ENCODE peak calls at places on chromosomes 3 and 15, in six cellular contexts. M is CD8-positive, alpha-beta T cell; P is ascending aorta; Y is foreskin fibroblast; O is transverse colon; N is suprapubic skin. E is an unnamed sample.

GRCh38 chr15:64356443-64357040 is 569 bp upstream of the CSNK1G1 start:
- DNase-seq in P (no peak), Y (peak; percentile 71), N (no peak), M (no peak), O (no peak), E (peak; percentile 65)

GRCh38 chr3:40975711-40976121 is 223.6 kb upstream of the CTNNB1 start:
- DNase-seq in Y (no peak), M (no peak), O (no peak), N (no peak), P (no peak), E (no peak)

GRCh38 chr3:141955163-141955562 is 78.7 kb downstream of the ATP1B3 start:
- DNase-seq in N (peak; percentile 41), M (no peak), Y (peak; percentile 45), P (no peak), O (no peak), E (no peak)

GRCh38 chr15:82856397-82857170 is 47.2 kb downstream of the WHAMM start:
- DNase-seq in Y (no peak), O (no peak), M (no peak), N (no peak), P (no peak), E (no peak)

GRCh38 chr15:55222588-55222987 is 25.8 kb upstream of the RSL24D1 start:
- DNase-seq in Y (no peak), N (no peak), P (no peak), O (no peak), M (no peak), E (no peak)

GRCh38 chr15:42728562-42728961 is 8.4 kb downstream of the CDAN1 start:
- DNase-seq in P (no peak), O (no peak), Y (no peak), N (no peak), M (no peak), E (no peak)

GRCh38 chr3:193744822-193745684 is 152.0 kb downstream of the OPA1 start:
- DNase-seq in N (no peak), O (no peak), M (no peak), P (no peak), Y (peak; percentile 3), E (no peak)

GRCh38 chr15:55530861-55531313 is 22.9 kb upstream of the DNAAF4 start:
- DNase-seq in N (no peak), P (no peak), Y (peak; percentile 12), M (no peak), O (no peak), E (no peak)

GRCh38 chr3:13656584-13657301 is 107.8 kb downstream of the FBLN2 start:
- DNase-seq in N (no peak), P (no peak), Y (no peak), O (no peak), M (no peak), E (no peak)

GRCh38 chr3:140185375-140185774 is 250.4 kb downstream of the CLSTN2 start:
- DNase-seq in M (no peak), N (no peak), P (no peak), O (no peak), Y (no peak), E (no peak)

GRCh38 chr3:120481056-120481455 is 30.3 kb upstream of the FSTL1 start:
- DNase-seq in P (no peak), Y (no peak), N (no peak), M (no peak), O (no peak), E (no peak)

GRCh38 chr3:196966526-196967401 is 1.9 kb downstream of the PIGZ start:
- DNase-seq in N (no peak), Y (no peak), P (no peak), O (no peak), M (no peak), E (no peak)

GRCh38 chr3:134054231-134054630 is 24.5 kb upstream of the SLCO2A1 start:
- DNase-seq in O (no peak), Y (no peak), P (no peak), N (no peak), M (no peak), E (no peak)

GRCh38 chr3:124168271-124168670 is 176.3 kb upstream of the ROPN1 start:
- DNase-seq in P (no peak), O (no peak), N (no peak), M (no peak), Y (no peak), E (no peak)

GRCh38 chr3:30555968-30556367 is 50.4 kb upstream of the TGFBR2 start:
- DNase-seq in N (no peak), M (no peak), O (no peak), P (no peak), Y (no peak), E (no peak)

GRCh38 chr3:142502187-142502985 is 54.5 kb upstream of the XRN1 start:
- DNase-seq in Y (no peak), M (no peak), N (no peak), P (no peak), O (no peak), E (no peak)

GRCh38 chr15:57003418-57003817 is 85.0 kb downstream of the TCF12 start:
- DNase-seq in M (no peak), P (no peak), N (no peak), Y (peak; percentile 68), O (no peak), E (peak; percentile 37)

GRCh38 chr15:67446449-67446848 is 74.5 kb upstream of the C15orf61 start:
- DNase-seq in M (no peak), P (no peak), O (no peak), N (no peak), Y (no peak), E (no peak)

GRCh38 chr15:67444100-67444499 is 76.8 kb upstream of the C15orf61 start:
- DNase-seq in Y (peak; percentile 8), O (no peak), M (no peak), N (no peak), P (no peak), E (peak; percentile 4)
- TF ChIP-seq CTCF in Y (no peak), O (no peak), M (no peak), N (no peak), P (no peak), E (no peak)

GRCh38 chr15:53511175-53511574 is 248.3 kb downstream of the WDR72 start:
- DNase-seq in N (no peak), M (no peak), Y (no peak), P (no peak), O (no peak), E (no peak)

GRCh38 chr15:53513431-53513830 is 246.0 kb downstream of the WDR72 start:
- DNase-seq in Y (no peak), N (no peak), M (no peak), O (no peak), P (no peak), E (no peak)

GRCh38 chr15:53506370-53506769 is 253.1 kb downstream of the WDR72 start:
- DNase-seq in M (no peak), N (no peak), O (no peak), P (no peak), Y (no peak), E (no peak)

DNA sequence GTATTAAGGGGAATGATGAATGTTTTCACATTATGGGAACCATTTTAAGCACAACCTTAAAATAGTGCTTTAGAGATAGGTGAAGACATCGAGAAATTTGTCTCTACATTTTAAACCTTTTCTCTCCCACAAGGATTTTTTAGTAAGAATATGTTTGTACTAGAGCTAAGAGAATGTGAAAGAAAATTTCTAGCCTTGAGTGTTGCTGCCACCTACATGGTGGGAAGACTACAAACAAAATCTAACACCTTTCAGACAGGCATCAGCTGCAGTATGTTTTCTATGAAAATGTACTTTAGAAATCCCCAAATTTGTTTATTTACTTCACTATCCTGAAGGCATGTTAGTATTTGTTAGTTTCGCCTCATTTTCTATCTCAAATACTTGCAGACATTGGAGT is 247.4 kb downstream of the WDR72 start:
- DNase-seq in M (no peak), N (no peak), O (no peak), P (no peak), Y (no peak), E (no peak)
- TF ChIP-seq CTCF in M (no peak), N (no peak), O (no peak), P (no peak), Y (no peak), E (no peak)

GRCh38 chr3:85342915-85343314 is 384.1 kb downstream of the CADM2 start:
- DNase-seq in M (no peak), O (no peak), P (no peak), Y (no peak), N (no peak), E (no peak)
- TF ChIP-seq CTCF in M (no peak), O (no peak), P (no peak), Y (no peak), N (no peak), E (no peak)

GRCh38 chr3:128567705-128568356 is 74.8 kb upstream of the GATA2 start:
- DNase-seq in N (no peak), M (no peak), Y (no peak), P (no peak), O (no peak), E (no peak)
- TF ChIP-seq CTCF in N (no peak), M (no peak), Y (no peak), P (no peak), O (no peak), E (no peak)

GRCh38 chr3:151660890-151661289 is 72.8 kb upstream of the AADACL2 start:
- DNase-seq in N (no peak), M (no peak), Y (peak; percentile 2), O (no peak), P (no peak), E (no peak)
- TF ChIP-seq CTCF in N (no peak), M (no peak), Y (peak; percentile 7), O (no peak), P (no peak), E (no peak)

GRCh38 chr3:138649134-138649533 is 40.6 kb downstream of the FAIM start:
- DNase-seq in Y (no peak), N (no peak), M (no peak), P (no peak), O (no peak), E (no peak)

GRCh38 chr3:138642226-138642926 is 33.8 kb downstream of the FAIM start:
- DNase-seq in O (no peak), P (no peak), Y (no peak), N (no peak), M (no peak), E (no peak)

GRCh38 chr3:138646008-138646407 is 37.4 kb downstream of the FAIM start:
- DNase-seq in M (no peak), O (no peak), N (no peak), P (no peak), Y (no peak), E (no peak)

GRCh38 chr3:138642927-138643253 is 34.3 kb downstream of the FAIM start:
- DNase-seq in O (no peak), N (no peak), P (no peak), M (no peak), Y (no peak), E (no peak)

GRCh38 chr3:138646527-138646926 is 38.0 kb downstream of the FAIM start:
- DNase-seq in O (no peak), N (no peak), M (no peak), P (no peak), Y (no peak), E (no peak)
- TF ChIP-seq CTCF in O (no peak), N (no peak), M (no peak), P (no peak), Y (no peak), E (no peak)

DNA sequence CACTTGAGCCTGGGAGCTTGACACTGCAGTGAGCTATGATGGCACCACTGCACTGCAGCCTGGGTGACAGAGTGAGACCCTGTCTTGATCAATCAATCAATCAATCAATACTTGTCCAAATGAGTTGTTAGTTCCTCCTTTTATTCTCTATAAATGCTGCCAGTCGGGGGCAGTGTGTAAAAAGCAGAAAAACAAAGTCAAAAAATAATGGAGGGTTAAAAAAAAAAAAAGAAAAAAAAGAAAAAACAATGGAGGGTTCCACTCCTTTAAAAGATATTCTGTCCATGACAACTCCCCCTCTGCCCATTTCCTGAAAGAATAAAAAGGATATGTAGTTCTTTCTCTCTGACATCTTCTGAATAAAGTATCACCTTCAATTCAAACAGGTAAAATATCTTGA is 1068.6 kb downstream of the FHIT start:
- DNase-seq in M (no peak), P (no peak), Y (no peak), O (no peak), N (no peak), E (no peak)
- TF ChIP-seq CTCF in M (no peak), P (no peak), Y (no peak), O (no peak), N (no peak), E (no peak)